ENCODE peak calls at places on chromosomes 7 and 10, in six cellular contexts. F is A549; Z is hypothalamus; Y is amygdala; N is NCI-H1092; L is activated CD4-positive, alpha-beta T cell treated with anti-CD3 and anti-CD28 coated beads, Interleukin-2, amount 50 U/mL, for 24 hours. E is an unnamed sample.

GRCh38 chr7:2288503-2288902 is 25.7 kb downstream of the SNX8 start:
- DNase-seq in Y (no peak), L (no peak), F (no peak), Z (no peak), N (no peak), E (no peak)

GRCh38 chr7:7816084-7816483 is 97.7 kb upstream of the RPA3 start:
- DNase-seq in L (no peak), F (no peak), Y (no peak), Z (no peak), N (no peak), E (no peak)

GRCh38 chr7:25025218-25025671 is 45.3 kb upstream of the OSBPL3 start:
- DNase-seq in Y (no peak), N (no peak), F (peak), L (no peak), Z (no peak), E (no peak)

GRCh38 chr10:26809973-26810372 is 50.8 kb downstream of the ABI1 start:
- DNase-seq in Y (no peak), N (no peak), L (no peak), F (no peak), Z (no peak), E (no peak)

GRCh38 chr7:158051372-158051760 is 536.3 kb downstream of the PTPRN2 start:
- DNase-seq in L (no peak), Y (no peak), N (no peak), F (no peak), Z (no peak), E (no peak)

GRCh38 chr10:34228066-34228465 is 587.0 kb downstream of the PARD3 start:
- DNase-seq in F (no peak), Y (no peak), N (no peak), Z (no peak), L (no peak), E (no peak)

GRCh38 chr7:1937252-1937605 is 267.2 kb downstream of the ELFN1 start:
- DNase-seq in F (no peak), Z (no peak), Y (no peak), L (no peak), N (no peak), E (peak)

GRCh38 chr10:5196613-5197234 is at the start of gene AKR1C4:
- DNase-seq in L (no peak), F (peak), Z (no peak), N (no peak), Y (no peak), E (no peak)

GRCh38 chr7:24152907-24153513 is 131.0 kb upstream of the NPY start:
- DNase-seq in F (no peak), Z (no peak), L (no peak), Y (no peak), N (no peak), E (peak)

GRCh38 chr10:131694168-131694962 is 206.4 kb upstream of the PPP2R2D start:
- DNase-seq in N (no peak), F (no peak), Z (no peak), Y (no peak), L (no peak), E (no peak)

GRCh38 chr7:22559829-22560489 is 60.0 kb upstream of the STEAP1B start:
- DNase-seq in L (peak), Y (peak), F (peak), N (peak), Z (no peak), E (peak)

GRCh38 chr10:78954701-78955100 is 114.1 kb upstream of the ZMIZ1 start:
- DNase-seq in F (no peak), N (no peak), Y (no peak), Z (no peak), L (no peak), E (no peak)

GRCh38 chr10:87952612-87953011 is 89.2 kb downstream of the PTEN start:
- DNase-seq in Z (no peak), Y (no peak), F (no peak), L (no peak), N (no peak), E (no peak)

GRCh38 chr10:239109-239508 is 103.9 kb downstream of the ZMYND11 start:
- DNase-seq in Y (no peak), N (no peak), L (no peak), Z (no peak), F (peak), E (no peak)

E was measured in mucosa of descending colon.